ENCODE peak calls at places on chromosomes 1 and 21, in five cellular contexts. H, D, E, X and N are unnamed samples.

GRCh38 chr1:18546026-18546425 is 65.3 kb downstream of the KLHDC7A start:
- DNase-seq in D (no peak), E (no peak), X (no peak), H (no peak), N (no peak)

GRCh38 chr1:51518730-51519047 is 377 bp downstream of the EPS15 start:
- DNase-seq in D (peak), X (no peak), H (peak), E (no peak), N (peak)

GRCh38 chr1:91026777-91027176 is 4.9 kb upstream of the ZNF644 start:
- DNase-seq in H (no peak), X (no peak), E (no peak), D (no peak), N (no peak)

GRCh38 chr1:234844479-234845031 is 234.6 kb upstream of the IRF2BP2 start:
- DNase-seq in D (no peak), E (no peak), H (no peak), X (no peak), N (no peak)

GRCh38 chr21:29005696-29006095 is 13.0 kb upstream of the LTN1 start:
- DNase-seq in X (no peak), H (no peak), E (no peak), D (no peak), N (no peak)

GRCh38 chr1:243727503-243728191 is 122.4 kb downstream of the AKT3 start:
- DNase-seq in X (no peak), H (no peak), E (no peak), D (no peak), N (no peak)

GRCh38 chr1:37691497-37692077 is 729 bp upstream of the CDCA8 start:
- DNase-seq in X (no peak), H (peak), D (no peak), E (peak), N (peak)

GRCh38 chr1:78536427-78536826 is 45.7 kb downstream of the PTGFR start:
- DNase-seq in E (no peak), X (no peak), D (no peak), H (no peak), N (no peak)

GRCh38 chr1:44610527-44611148 is 63.6 kb downstream of the TMEM53 start:
- DNase-seq in X (no peak), E (no peak), H (no peak), D (no peak), N (no peak)

GRCh38 chr1:181391297-181391905 is 91.9 kb upstream of the CACNA1E start:
- DNase-seq in H (no peak), D (no peak), E (no peak), X (no peak), N (no peak)

GRCh38 chr1:19473119-19473518 is 12.2 kb downstream of the CAPZB start:
- DNase-seq in E (no peak), H (no peak), D (no peak), X (no peak), N (no peak)